ENCODE peak calls at places on chromosomes 3 and 15, in seven cellular contexts. Q is H1, U is mesenchymal stem cell, A is H9, J is neuronal stem cell, H is mesendoderm, E is trophoblast cell. M is an unnamed sample.

GRCh38 chr3:71423151-71423906 is 160.2 kb downstream of the FOXP1 start:
- DNase-seq in Q (no peak), U (no peak), A (no peak), J (no peak), H (peak), E (no peak), M (no peak)

GRCh38 chr3:101300073-101300472 is 20.3 kb downstream of the IMPG2 start:
- DNase-seq in Q (no peak), U (no peak), A (peak), J (no peak), H (peak), E (no peak), M (no peak)

GRCh38 chr3:139764069-139764905 is 86.5 kb upstream of the NMNAT3 start:
- DNase-seq in Q (no peak), U (peak), A (no peak), J (no peak), H (no peak), E (peak), M (no peak)

GRCh38 chr15:95208988-95209387 is 977.6 kb downstream of the MCTP2 start:
- DNase-seq in Q (no peak), U (peak), A (no peak), J (no peak), H (no peak), E (no peak), M (peak)

GRCh38 chr3:172138792-172139507 is 99.6 kb downstream of the FNDC3B start:
- DNase-seq in Q (no peak), U (peak), A (no peak), J (no peak), H (peak), E (peak), M (peak)

GRCh38 chr15:27833974-27834373 is 265.1 kb downstream of the OCA2 start:
- DNase-seq in Q (no peak), U (no peak), A (no peak), J (no peak), H (peak), E (no peak), M (no peak)

GRCh38 chr15:92665100-92665555 is 9.6 kb upstream of the FAM174B start:
- DNase-seq in Q (no peak), U (peak), A (no peak), J (no peak), H (peak), E (peak), M (peak)

GRCh38 chr3:171088984-171089754 is 62.6 kb upstream of the SLC2A2 start:
- DNase-seq in Q (no peak), U (peak), A (no peak), J (no peak), H (peak), E (peak), M (peak)

GRCh38 chr15:72358532-72359180 is 17.2 kb downstream of the HEXA start:
- DNase-seq in Q (no peak), U (peak), A (no peak), J (no peak), H (no peak), E (no peak), M (peak)

GRCh38 chr3:194136519-194137313 is 768 bp downstream of the HES1 start:
- DNase-seq in Q (no peak), U (peak), A (peak), J (peak), H (peak), E (peak), M (peak)

GRCh38 chr15:76988874-76989780 is 5.8 kb upstream of the PSTPIP1 start:
- DNase-seq in Q (no peak), U (no peak), A (no peak), J (no peak), H (peak), E (no peak), M (no peak)

GRCh38 chr3:113721638-113722037 is 24.4 kb downstream of the NAA50 start:
- DNase-seq in Q (no peak), U (no peak), A (no peak), J (no peak), H (no peak), E (no peak), M (no peak)

GRCh38 chr15:69288531-69289311 is 10.0 kb upstream of the PAQR5 start:
- DNase-seq in Q (no peak), U (no peak), A (no peak), J (no peak), H (no peak), E (no peak), M (no peak)

GRCh38 chr3:31312400-31312799 is 220.3 kb upstream of the STT3B start:
- DNase-seq in Q (no peak), U (no peak), A (no peak), J (no peak), H (no peak), E (peak), M (no peak)

GRCh38 chr3:101039285-101039684 is 46.1 kb upstream of the ABI3BP start:
- DNase-seq in Q (no peak), U (no peak), A (no peak), J (no peak), H (no peak), E (no peak), M (no peak)

GRCh38 chr15:101295607-101296225 is 668 bp upstream of the SNRPA1 start:
- DNase-seq in Q (no peak), U (peak), A (no peak), J (no peak), H (no peak), E (no peak), M (peak)

GRCh38 chr3:47282424-47283192 is at the start of the genes KIF9 and KLHL18:
- DNase-seq in Q (peak), U (peak), A (peak), J (peak), H (peak), E (peak), M (peak)

GRCh38 chr15:26771917-26772587 is 814 bp downstream of the GABRB3 start:
- DNase-seq in Q (no peak), U (no peak), A (no peak), J (peak), H (no peak), E (no peak), M (no peak)

GRCh38 chr3:116029286-116029685 is 406.0 kb downstream of the GAP43 start:
- DNase-seq in Q (no peak), U (no peak), A (no peak), J (no peak), H (no peak), E (no peak), M (no peak)

GRCh38 chr3:110773413-110773954 is 298.1 kb upstream of the NECTIN3 start:
- DNase-seq in Q (no peak), U (peak), A (no peak), J (no peak), H (no peak), E (no peak), M (peak)

GRCh38 chr15:58957101-58957973 is 23.9 kb upstream of the SLTM start:
- DNase-seq in Q (no peak), U (peak), A (peak), J (peak), H (peak), E (peak), M (peak)

GRCh38 chr3:171309906-171310359 is 150.3 kb downstream of the TNIK start:
- DNase-seq in Q (no peak), U (peak), A (no peak), J (no peak), H (peak), E (peak), M (peak)

GRCh38 chr3:146464783-146465182 is 4.6 kb downstream of the PLSCR2 start:
- DNase-seq in Q (no peak), U (no peak), A (no peak), J (no peak), H (no peak), E (no peak), M (no peak)

GRCh38 chr3:139107424-139108252 is 62.9 kb upstream of the PRR23C start:
- DNase-seq in Q (no peak), U (no peak), A (peak), J (no peak), H (no peak), E (no peak), M (no peak)

GRCh38 chr3:151924753-151925152 is 51.3 kb downstream of the SUCNR1 start:
- DNase-seq in Q (no peak), U (no peak), A (no peak), J (no peak), H (no peak), E (no peak), M (no peak)

GRCh38 chr3:195403244-195403643 is 39.6 kb downstream of the ACAP2 start:
- DNase-seq in Q (no peak), U (no peak), A (no peak), J (no peak), H (no peak), E (no peak), M (no peak)

GRCh38 chr3:100880072-100880471 is 113.1 kb downstream of the ABI3BP start:
- DNase-seq in Q (no peak), U (no peak), A (no peak), J (no peak), H (no peak), E (no peak), M (peak)

GRCh38 chr3:16178628-16178988 is 4.1 kb downstream of the GALNT15 start:
- DNase-seq in Q (no peak), U (no peak), A (no peak), J (no peak), H (no peak), E (no peak), M (no peak)

GRCh38 chr3:105829229-105829628 is 39.6 kb downstream of the CBLB start:
- DNase-seq in Q (no peak), U (no peak), A (no peak), J (no peak), H (no peak), E (no peak), M (no peak)
- H3K27ac ChIP-seq in Q (no peak), U (peak), A (no peak), J (no peak), H (no peak), E (no peak), M (no peak)

DNA sequence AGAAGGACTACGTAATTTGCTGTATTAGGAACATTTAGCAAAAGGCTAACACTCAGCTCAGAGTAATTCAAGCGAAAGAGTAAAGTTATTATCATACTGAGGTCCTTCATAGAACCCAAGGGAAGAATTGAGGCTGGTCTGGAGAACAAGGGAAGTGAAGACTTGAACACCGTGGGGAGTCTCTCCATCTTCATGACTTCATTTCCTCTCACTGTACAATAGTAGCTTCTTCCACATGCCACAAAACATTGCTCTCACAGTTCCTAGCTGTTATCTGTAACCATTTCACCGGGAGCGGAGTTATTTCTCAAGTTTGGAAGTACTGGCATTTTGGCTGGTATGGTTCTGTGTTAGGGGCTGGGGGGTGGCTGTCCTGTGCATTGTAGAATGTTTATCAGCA is 69.7 kb downstream of the MAGI1 start:
- DNase-seq in Q (no peak), U (no peak), A (no peak), J (no peak), H (peak), E (no peak), M (no peak)
- H2BK120ac ChIP-seq in Q (no peak), U (no peak), A (no peak), J (no peak), H (no peak), E (no peak), M (no peak)

GRCh38 chr3:10935028-10935427 is 57.5 kb upstream of the SLC6A1 start:
- DNase-seq in Q (no peak), U (no peak), A (no peak), J (no peak), H (no peak), E (no peak), M (no peak)
- H3K27ac ChIP-seq in Q (no peak), U (no peak), A (no peak), J (no peak), H (no peak), E (no peak), M (no peak)

GRCh38 chr3:25588441-25589103 is 76.1 kb downstream of the TOP2B start:
- DNase-seq in Q (no peak), U (no peak), A (no peak), J (no peak), H (no peak), E (no peak), M (peak)
- H2BK120ac ChIP-seq in Q (no peak), U (no peak), A (no peak), J (no peak), H (no peak), E (no peak), M (no peak)

GRCh38 chr15:60605879-60606304 is 127.0 kb upstream of the ICE2 start:
- DNase-seq in Q (no peak), U (peak), A (no peak), J (no peak), H (peak), E (no peak), M (peak)
- H3K27ac ChIP-seq in Q (no peak), U (no peak), A (no peak), J (no peak), H (no peak), E (no peak), M (no peak)

GRCh38 chr15:62075595-62076279 is 9.0 kb downstream of the C2CD4A start:
- DNase-seq in Q (no peak), U (no peak), A (no peak), J (no peak), H (no peak), E (peak), M (peak)
- H2BK120ac ChIP-seq in Q (no peak), U (no peak), A (no peak), J (no peak), H (no peak), E (no peak), M (no peak)

GRCh38 chr15:47471020-47471419 is 246.3 kb upstream of the SEMA6D start:
- DNase-seq in Q (no peak), U (no peak), A (no peak), J (no peak), H (no peak), E (no peak), M (peak)

GRCh38 chr15:47475336-47475735 is 242.0 kb upstream of the SEMA6D start:
- DNase-seq in Q (no peak), U (no peak), A (no peak), J (no peak), H (no peak), E (no peak), M (no peak)

GRCh38 chr15:47477253-47477652 is 240.1 kb upstream of the SEMA6D start:
- DNase-seq in Q (no peak), U (no peak), A (no peak), J (no peak), H (no peak), E (no peak), M (no peak)

GRCh38 chr15:47473857-47474256 is 243.4 kb upstream of the SEMA6D start:
- DNase-seq in Q (no peak), U (no peak), A (no peak), J (no peak), H (no peak), E (no peak), M (no peak)
- H3K27ac ChIP-seq in Q (no peak), U (no peak), A (no peak), J (no peak), H (no peak), E (no peak), M (no peak)

GRCh38 chr15:43969802-43970375 is 143.1 kb downstream of the WDR76 start:
- DNase-seq in Q (no peak), U (no peak), A (no peak), J (no peak), H (no peak), E (no peak), M (no peak)

GRCh38 chr15:43966646-43967045 is 139.8 kb downstream of the WDR76 start:
- DNase-seq in Q (no peak), U (peak), A (no peak), J (no peak), H (no peak), E (no peak), M (peak)

GRCh38 chr15:43968551-43968950 is 141.7 kb downstream of the WDR76 start:
- DNase-seq in Q (no peak), U (no peak), A (no peak), J (no peak), H (no peak), E (no peak), M (no peak)
- H2BK120ac ChIP-seq in Q (no peak), U (no peak), A (no peak), J (no peak), H (no peak), E (no peak), M (no peak)

M was measured in IMR-90.